ENCODE peak calls at places on chromosome 15, in five cellular contexts. One of them, this sample, is unnamed. For H3K4me1, the result is how much of the 10 kb centered on the place peaks cover.

GRCh38 chr15:40928351-40928974 is 677 bp upstream of the DLL4 start:
- DNase-seq in uterus: no peak
- DNase-seq in HCT116: no peak
- DNase-seq in transverse colon: peak
- DNase-seq in body of pancreas: no peak
- DNase-seq in this sample: no peak

GRCh38 chr15:70328137-70329115 is 230.7 kb upstream of the TLE3 start:
- DNase-seq in HCT116: no peak
- DNase-seq in body of pancreas: no peak
- DNase-seq in transverse colon: peak
- DNase-seq in uterus: peak
- DNase-seq in this sample: no peak

GRCh38 chr15:69478259-69478687 is 25.7 kb downstream of the RPLP1 start:
- DNase-seq in transverse colon: peak
- DNase-seq in uterus: peak
- DNase-seq in HCT116: peak
- DNase-seq in body of pancreas: peak
- DNase-seq in this sample: peak

GRCh38 chr15:77606142-77607034 is 26.3 kb downstream of the LINGO1 start:
- DNase-seq in transverse colon: peak
- DNase-seq in uterus: no peak
- DNase-seq in HCT116: no peak
- DNase-seq in body of pancreas: no peak
- DNase-seq in this sample: no peak

GRCh38 chr15:88258021-88258641 is 1.6 kb upstream of the NTRK3 start:
- DNase-seq in uterus: no peak
- DNase-seq in body of pancreas: no peak
- DNase-seq in HCT116: peak
- DNase-seq in transverse colon: no peak
- DNase-seq in this sample: no peak

GRCh38 chr15:74958908-74959642 is 2.5 kb upstream of the RPP25 start:
- DNase-seq in uterus: no peak
- DNase-seq in HCT116: no peak
- DNase-seq in body of pancreas: no peak
- DNase-seq in transverse colon: no peak
- DNase-seq in this sample: no peak

GRCh38 chr15:31217566-31218270 is 108.9 kb upstream of the KLF13 start:
- DNase-seq in transverse colon: peak
- DNase-seq in uterus: no peak
- DNase-seq in body of pancreas: no peak
- DNase-seq in HCT116: no peak
- DNase-seq in this sample: no peak

GRCh38 chr15:37616215-37616614 is 318.2 kb upstream of the TMCO5A start:
- DNase-seq in HCT116: no peak
- DNase-seq in uterus: no peak
- DNase-seq in body of pancreas: no peak
- DNase-seq in transverse colon: no peak
- DNase-seq in this sample: no peak

GRCh38 chr15:85562824-85563223 is 182.4 kb downstream of the AKAP13 start:
- DNase-seq in transverse colon: no peak
- DNase-seq in HCT116: no peak
- DNase-seq in body of pancreas: peak
- DNase-seq in uterus: no peak
- DNase-seq in this sample: no peak

GRCh38 chr15:85563328-85563727 is 182.9 kb downstream of the AKAP13 start:
- DNase-seq in HCT116: no peak
- DNase-seq in uterus: no peak
- DNase-seq in transverse colon: no peak
- DNase-seq in body of pancreas: peak
- DNase-seq in this sample: no peak

GRCh38 chr15:85559530-85559929 is 179.1 kb downstream of the AKAP13 start:
- DNase-seq in uterus: no peak
- DNase-seq in body of pancreas: no peak
- DNase-seq in HCT116: no peak
- DNase-seq in transverse colon: no peak
- DNase-seq in this sample: no peak

GRCh38 chr15:85564686-85565085 is 184.3 kb downstream of the AKAP13 start:
- DNase-seq in body of pancreas: no peak
- DNase-seq in HCT116: no peak
- DNase-seq in uterus: no peak
- DNase-seq in transverse colon: no peak
- DNase-seq in this sample: no peak

DNA sequence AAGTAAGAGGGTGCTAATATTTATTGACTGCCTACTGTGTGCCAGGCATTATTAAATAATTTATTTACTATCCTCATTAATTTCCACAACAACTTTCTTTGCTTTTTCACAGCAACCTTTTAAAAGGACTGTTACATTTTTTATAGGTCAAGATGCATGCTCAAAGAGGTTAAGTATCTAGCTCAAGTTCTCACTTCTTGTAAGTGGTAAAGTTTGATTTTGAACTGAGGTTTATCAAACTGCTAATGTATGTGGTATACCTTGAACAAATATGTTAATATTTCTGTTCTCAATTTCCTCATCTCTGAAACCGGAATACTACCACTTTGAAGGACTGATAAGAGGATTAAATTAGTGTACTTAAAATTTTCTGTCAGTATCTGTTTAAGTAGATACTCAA is 183.3 kb downstream of the AKAP13 start:
- DNase-seq in uterus: no peak
- DNase-seq in body of pancreas: no peak
- DNase-seq in HCT116: no peak
- DNase-seq in transverse colon: no peak
- DNase-seq in this sample: no peak
- H3K4me1 ChIP-seq in uterus: under half
- H3K4me1 ChIP-seq in body of pancreas: under half
- H3K4me1 ChIP-seq in HCT116: under half
- H3K4me1 ChIP-seq in transverse colon: under half
- H3K4me1 ChIP-seq in this sample: under half

GRCh38 chr15:39153058-39153457 is 427.8 kb upstream of the THBS1 start:
- DNase-seq in HCT116: no peak
- DNase-seq in body of pancreas: no peak
- DNase-seq in uterus: no peak
- DNase-seq in transverse colon: no peak
- DNase-seq in this sample: no peak

GRCh38 chr15:39156166-39156565 is 424.7 kb upstream of the THBS1 start:
- DNase-seq in transverse colon: no peak
- DNase-seq in HCT116: no peak
- DNase-seq in body of pancreas: no peak
- DNase-seq in uterus: peak
- DNase-seq in this sample: no peak

GRCh38 chr15:39154136-39154770 is 426.6 kb upstream of the THBS1 start:
- DNase-seq in transverse colon: peak
- DNase-seq in uterus: no peak
- DNase-seq in HCT116: no peak
- DNase-seq in body of pancreas: no peak
- DNase-seq in this sample: no peak

GRCh38 chr15:39153718-39154117 is 427.2 kb upstream of the THBS1 start:
- DNase-seq in body of pancreas: no peak
- DNase-seq in uterus: no peak
- DNase-seq in transverse colon: peak
- DNase-seq in HCT116: no peak
- DNase-seq in this sample: no peak

GRCh38 chr15:39154776-39155175 is 426.1 kb upstream of the THBS1 start:
- DNase-seq in body of pancreas: no peak
- DNase-seq in uterus: no peak
- DNase-seq in HCT116: no peak
- DNase-seq in transverse colon: no peak
- DNase-seq in this sample: no peak
- TF ChIP-seq POLR2A in body of pancreas: no peak
- TF ChIP-seq POLR2A in uterus: no peak
- TF ChIP-seq POLR2A in HCT116: no peak
- TF ChIP-seq POLR2A in transverse colon: no peak
- TF ChIP-seq POLR2A in this sample: no peak

GRCh38 chr15:58546635-58547627 is 115.1 kb downstream of the LIPC start:
- DNase-seq in body of pancreas: peak
- DNase-seq in HCT116: peak
- DNase-seq in transverse colon: no peak
- DNase-seq in uterus: no peak
- DNase-seq in this sample: peak

GRCh38 chr15:58547628-58548307 is 116.0 kb downstream of the LIPC start:
- DNase-seq in transverse colon: no peak
- DNase-seq in uterus: no peak
- DNase-seq in body of pancreas: no peak
- DNase-seq in HCT116: no peak
- DNase-seq in this sample: no peak

GRCh38 chr15:58543664-58544335 is 112.0 kb downstream of the LIPC start:
- DNase-seq in HCT116: no peak
- DNase-seq in body of pancreas: no peak
- DNase-seq in uterus: no peak
- DNase-seq in transverse colon: no peak
- DNase-seq in this sample: no peak

GRCh38 chr15:58545307-58546065 is 113.7 kb downstream of the LIPC start:
- DNase-seq in transverse colon: no peak
- DNase-seq in uterus: no peak
- DNase-seq in HCT116: no peak
- DNase-seq in body of pancreas: no peak
- DNase-seq in this sample: no peak

DNA sequence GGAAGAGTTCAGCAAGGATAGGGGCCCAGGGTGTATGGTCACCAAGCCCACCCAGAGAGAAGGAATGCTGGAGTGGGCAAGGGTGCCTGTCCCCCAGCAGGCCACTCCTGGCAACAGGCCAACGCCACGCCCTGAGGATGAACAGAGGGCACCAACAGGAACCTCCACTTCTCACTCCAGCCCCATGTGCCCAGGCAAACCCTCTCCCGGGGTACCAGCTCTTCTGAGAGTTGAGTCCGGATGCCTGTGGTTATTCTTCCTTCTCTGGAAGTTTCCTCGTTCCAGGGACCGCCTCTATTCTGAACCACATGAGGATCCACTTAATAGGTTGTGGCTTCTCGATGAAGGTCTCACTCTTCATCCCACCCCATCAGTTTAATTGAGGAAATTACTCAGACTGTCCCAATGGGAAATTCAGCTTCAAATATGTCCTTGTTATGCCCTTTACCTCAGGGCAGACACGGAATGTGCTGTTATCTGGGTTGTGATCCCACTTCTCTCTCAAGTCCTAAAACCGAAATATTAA is 114.3 kb downstream of the LIPC start:
- DNase-seq in transverse colon: no peak
- DNase-seq in uterus: no peak
- DNase-seq in body of pancreas: no peak
- DNase-seq in HCT116: no peak
- DNase-seq in this sample: no peak
- H3K27ac ChIP-seq in transverse colon: no peak
- H3K27ac ChIP-seq in uterus: no peak
- H3K27ac ChIP-seq in body of pancreas: peak
- H3K27ac ChIP-seq in HCT116: no peak
- H3K27ac ChIP-seq in this sample: no peak

GRCh38 chr15:71447328-71448250 is 332.3 kb downstream of the THSD4 start:
- DNase-seq in uterus: no peak
- DNase-seq in body of pancreas: no peak
- DNase-seq in HCT116: peak
- DNase-seq in transverse colon: no peak
- DNase-seq in this sample: no peak
- H3K4me1 ChIP-seq in uterus: under half
- H3K4me1 ChIP-seq in body of pancreas: under half
- H3K4me1 ChIP-seq in HCT116: half or more
- H3K4me1 ChIP-seq in transverse colon: under half
- H3K4me1 ChIP-seq in this sample: under half

GRCh38 chr15:64095431-64095794 is 369 bp upstream of the SNX1 start:
- DNase-seq in transverse colon: no peak
- DNase-seq in body of pancreas: no peak
- DNase-seq in uterus: no peak
- DNase-seq in HCT116: no peak
- DNase-seq in this sample: no peak

GRCh38 chr15:64092075-64092820 is 1.4 kb downstream of the CIAO2A start:
- DNase-seq in uterus: no peak
- DNase-seq in body of pancreas: no peak
- DNase-seq in transverse colon: no peak
- DNase-seq in HCT116: no peak
- DNase-seq in this sample: no peak

GRCh38 chr15:64090527-64090926 is 3.1 kb downstream of the CIAO2A start:
- DNase-seq in HCT116: no peak
- DNase-seq in uterus: no peak
- DNase-seq in body of pancreas: no peak
- DNase-seq in transverse colon: no peak
- DNase-seq in this sample: no peak

GRCh38 chr15:64093627-64094417 is at the start of gene CIAO2A:
- DNase-seq in HCT116: peak
- DNase-seq in uterus: peak
- DNase-seq in transverse colon: peak
- DNase-seq in body of pancreas: peak
- DNase-seq in this sample: peak

GRCh38 chr15:64092864-64093626 is 593 bp downstream of the CIAO2A start:
- DNase-seq in uterus: peak
- DNase-seq in HCT116: no peak
- DNase-seq in body of pancreas: peak
- DNase-seq in transverse colon: peak
- DNase-seq in this sample: peak
- TF ChIP-seq POLR2A in uterus: no peak
- TF ChIP-seq POLR2A in HCT116: no peak
- TF ChIP-seq POLR2A in body of pancreas: no peak
- TF ChIP-seq POLR2A in transverse colon: no peak
- TF ChIP-seq POLR2A in this sample: no peak

GRCh38 chr15:39598186-39598850 is 17.4 kb downstream of the THBS1 start:
- DNase-seq in HCT116: no peak
- DNase-seq in uterus: no peak
- DNase-seq in body of pancreas: no peak
- DNase-seq in transverse colon: no peak
- DNase-seq in this sample: no peak
- H3K27ac ChIP-seq in HCT116: no peak
- H3K27ac ChIP-seq in uterus: no peak
- H3K27ac ChIP-seq in body of pancreas: no peak
- H3K27ac ChIP-seq in transverse colon: peak
- H3K27ac ChIP-seq in this sample: no peak

DNA sequence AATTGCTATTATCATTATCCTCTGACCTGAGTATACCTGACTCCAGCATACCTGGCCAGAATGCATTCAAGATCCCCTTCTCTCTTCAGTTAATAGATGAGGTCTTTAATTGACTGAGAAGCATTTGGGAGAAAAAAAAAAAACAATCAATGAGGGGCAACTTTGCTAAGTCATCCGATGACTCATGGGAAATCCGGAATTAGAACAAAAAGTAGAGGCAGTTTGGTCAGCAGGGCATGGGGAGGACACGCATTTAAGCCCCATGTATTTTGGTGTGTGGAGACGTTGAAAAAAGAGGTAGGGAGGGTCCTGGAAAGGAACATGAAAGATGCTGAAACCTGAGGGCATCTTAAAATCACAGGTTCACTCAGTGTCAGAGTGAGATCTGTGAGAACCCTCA is 256.2 kb downstream of the RORA start:
- DNase-seq in uterus: no peak
- DNase-seq in body of pancreas: no peak
- DNase-seq in transverse colon: no peak
- DNase-seq in HCT116: no peak
- DNase-seq in this sample: no peak
- H3K4me1 ChIP-seq in uterus: under half
- H3K4me1 ChIP-seq in body of pancreas: under half
- H3K4me1 ChIP-seq in transverse colon: under half
- H3K4me1 ChIP-seq in HCT116: under half
- H3K4me1 ChIP-seq in this sample: under half

GRCh38 chr15:62637498-62637897 is 405.0 kb upstream of the TPM1 start:
- DNase-seq in HCT116: no peak
- DNase-seq in uterus: no peak
- DNase-seq in body of pancreas: no peak
- DNase-seq in transverse colon: no peak
- DNase-seq in this sample: no peak
- TF ChIP-seq POLR2A in HCT116: no peak
- TF ChIP-seq POLR2A in uterus: no peak
- TF ChIP-seq POLR2A in body of pancreas: no peak
- TF ChIP-seq POLR2A in transverse colon: no peak
- TF ChIP-seq POLR2A in this sample: no peak